ENCODE peak calls at places on chromosomes 2 and 18, in six cellular contexts. Z is aorta, F is mammary epithelial cell, N is stomach, V is pancreas, L is HAP-1. J is an unnamed sample. For H3K27me3, the result is how much of the 10 kb centered on the place peaks cover.

GRCh38 chr18:5466256-5466655 is 77.5 kb downstream of the EPB41L3 start:
- DNase-seq in Z (no peak), F (no peak), N (no peak), V (no peak), L (no peak), J (no peak)

GRCh38 chr2:128608911-128609880 is 290.5 kb upstream of the HS6ST1 start:
- DNase-seq in Z (peak), F (no peak), N (no peak), V (peak), L (no peak), J (no peak)

GRCh38 chr18:37107748-37108522 is 279.0 kb downstream of the KIAA1328 start:
- DNase-seq in Z (no peak), F (no peak), N (no peak), V (no peak), L (no peak), J (no peak)

GRCh38 chr2:23330214-23330613 is 54.8 kb upstream of the KLHL29 start:
- DNase-seq in Z (no peak), F (no peak), N (no peak), V (no peak), L (peak), J (peak)

GRCh38 chr2:173021939-173022371 is 53.7 kb upstream of the MAP3K20 start:
- DNase-seq in Z (no peak), F (peak), N (no peak), V (no peak), L (peak), J (peak)

GRCh38 chr2:38505779-38506178 is 96.9 kb downstream of the HNRNPLL start:
- DNase-seq in Z (peak), F (peak), N (no peak), V (no peak), L (no peak), J (peak)

GRCh38 chr2:37679072-37679695 is 7.7 kb upstream of the CDC42EP3 start:
- DNase-seq in Z (no peak), F (no peak), N (peak), V (no peak), L (no peak), J (no peak)

GRCh38 chr2:24021122-24021998 is 11.5 kb downstream of the MFSD2B start:
- DNase-seq in Z (no peak), F (peak), N (peak), V (peak), L (peak), J (peak)

GRCh38 chr2:68831688-68832087 is 39.5 kb downstream of the BMP10 start:
- DNase-seq in Z (no peak), F (no peak), N (no peak), V (no peak), L (no peak), J (no peak)

GRCh38 chr2:121173112-121173511 is 111.9 kb downstream of the TFCP2L1 start:
- DNase-seq in Z (no peak), F (peak), N (no peak), V (no peak), L (no peak), J (peak)

GRCh38 chr2:113818382-113818951 is 62.0 kb upstream of the SLC35F5 start:
- DNase-seq in Z (no peak), F (peak), N (peak), V (no peak), L (peak), J (peak)

GRCh38 chr2:88671786-88672427 is 19.6 kb upstream of the RPIA start:
- DNase-seq in Z (no peak), F (peak), N (no peak), V (no peak), L (peak), J (peak)

GRCh38 chr2:169512525-169512924 is 3.0 kb downstream of the KLHL41 start:
- DNase-seq in Z (no peak), F (no peak), N (no peak), V (no peak), L (no peak), J (peak)

GRCh38 chr2:218861645-218862318 is 2.2 kb downstream of the WNT6 start:
- DNase-seq in Z (peak), F (no peak), N (no peak), V (peak), L (no peak), J (no peak)

GRCh38 chr2:106197878-106198277 is 3.8 kb upstream of the UXS1 start:
- DNase-seq in Z (no peak), F (peak), N (no peak), V (no peak), L (no peak), J (peak)

GRCh38 chr2:160695402-160696060 is 201.9 kb upstream of the RBMS1 start:
- DNase-seq in Z (no peak), F (peak), N (no peak), V (no peak), L (no peak), J (peak)

GRCh38 chr2:38462121-38462634 is 85.1 kb upstream of the ATL2 start:
- DNase-seq in Z (no peak), F (peak), N (peak), V (no peak), L (no peak), J (peak)

GRCh38 chr2:181785677-181786344 is 105.5 kb upstream of the NEUROD1 start:
- DNase-seq in Z (no peak), F (peak), N (no peak), V (no peak), L (no peak), J (peak)

GRCh38 chr2:208179028-208179609 is 10.7 kb downstream of the C2orf80 start:
- DNase-seq in Z (no peak), F (no peak), N (no peak), V (no peak), L (no peak), J (no peak)

GRCh38 chr2:20524412-20525040 is 77.7 kb downstream of the RHOB start:
- DNase-seq in Z (no peak), F (no peak), N (no peak), V (no peak), L (no peak), J (no peak)

GRCh38 chr2:120405769-120406119 is 59.8 kb downstream of the INHBB start:
- DNase-seq in Z (no peak), F (no peak), N (no peak), V (no peak), L (no peak), J (no peak)

GRCh38 chr2:240465268-240465764 is 29.9 kb downstream of the GPC1 start:
- DNase-seq in Z (peak), F (no peak), N (peak), V (peak), L (peak), J (no peak)

GRCh38 chr2:120395221-120395620 is 49.3 kb downstream of the INHBB start:
- DNase-seq in Z (peak), F (no peak), N (peak), V (peak), L (no peak), J (no peak)

GRCh38 chr2:48525269-48525943 is 4.5 kb upstream of the STON1 start:
- DNase-seq in Z (no peak), F (no peak), N (no peak), V (no peak), L (no peak), J (no peak)

GRCh38 chr2:233449071-233449901 is 95.0 kb downstream of the DGKD start:
- DNase-seq in Z (peak), F (no peak), N (no peak), V (peak), L (peak), J (peak)

GRCh38 chr2:225032249-225032648 is 10.0 kb downstream of the DOCK10 start:
- DNase-seq in Z (no peak), F (no peak), N (no peak), V (no peak), L (no peak), J (no peak)

GRCh38 chr2:37459095-37459981 is 114.9 kb downstream of the QPCT start:
- DNase-seq in Z (no peak), F (peak), N (no peak), V (no peak), L (no peak), J (peak)

GRCh38 chr2:177165103-177165583 is 47.5 kb upstream of the HNRNPA3 start:
- DNase-seq in Z (no peak), F (peak), N (no peak), V (no peak), L (no peak), J (no peak)

GRCh38 chr2:2719781-2720180 is 388.7 kb upstream of the MYT1L start:
- DNase-seq in Z (no peak), F (no peak), N (no peak), V (no peak), L (no peak), J (no peak)

GRCh38 chr2:7169631-7170030 is 252.4 kb downstream of the RNF144A start:
- DNase-seq in Z (no peak), F (no peak), N (no peak), V (no peak), L (no peak), J (no peak)

GRCh38 chr2:174510583-174511189 is 23.9 kb upstream of the GPR155 start:
- DNase-seq in Z (no peak), F (peak), N (no peak), V (no peak), L (no peak), J (peak)

GRCh38 chr2:60629263-60629662 is 75.8 kb upstream of the BCL11A start:
- DNase-seq in Z (no peak), F (no peak), N (no peak), V (no peak), L (no peak), J (no peak)

GRCh38 chr2:187912956-187913355 is 358.7 kb upstream of the TFPI start:
- DNase-seq in Z (no peak), F (peak), N (no peak), V (no peak), L (no peak), J (peak)

GRCh38 chr2:231176061-231176460 is 22.4 kb upstream of the ARMC9 start:
- DNase-seq in Z (no peak), F (no peak), N (no peak), V (no peak), L (no peak), J (no peak)

GRCh38 chr2:26514045-26514444 is 36.1 kb upstream of the OTOF start:
- DNase-seq in Z (no peak), F (no peak), N (no peak), V (no peak), L (no peak), J (no peak)

GRCh38 chr2:26511466-26511865 is 33.5 kb upstream of the OTOF start:
- DNase-seq in Z (peak), F (no peak), N (no peak), V (no peak), L (no peak), J (no peak)

GRCh38 chr2:26509141-26509540 is 31.2 kb upstream of the OTOF start:
- DNase-seq in Z (peak), F (no peak), N (no peak), V (no peak), L (no peak), J (no peak)

GRCh38 chr2:26513261-26513660 is 35.3 kb upstream of the OTOF start:
- DNase-seq in Z (peak), F (no peak), N (no peak), V (no peak), L (no peak), J (no peak)

GRCh38 chr2:26510344-26510973 is 32.5 kb upstream of the OTOF start:
- DNase-seq in Z (peak), F (no peak), N (no peak), V (no peak), L (no peak), J (no peak)
- H3K27me3 ChIP-seq in Z (under half), F (under half), N (under half), V (under half), L (under half), J (under half)

DNA sequence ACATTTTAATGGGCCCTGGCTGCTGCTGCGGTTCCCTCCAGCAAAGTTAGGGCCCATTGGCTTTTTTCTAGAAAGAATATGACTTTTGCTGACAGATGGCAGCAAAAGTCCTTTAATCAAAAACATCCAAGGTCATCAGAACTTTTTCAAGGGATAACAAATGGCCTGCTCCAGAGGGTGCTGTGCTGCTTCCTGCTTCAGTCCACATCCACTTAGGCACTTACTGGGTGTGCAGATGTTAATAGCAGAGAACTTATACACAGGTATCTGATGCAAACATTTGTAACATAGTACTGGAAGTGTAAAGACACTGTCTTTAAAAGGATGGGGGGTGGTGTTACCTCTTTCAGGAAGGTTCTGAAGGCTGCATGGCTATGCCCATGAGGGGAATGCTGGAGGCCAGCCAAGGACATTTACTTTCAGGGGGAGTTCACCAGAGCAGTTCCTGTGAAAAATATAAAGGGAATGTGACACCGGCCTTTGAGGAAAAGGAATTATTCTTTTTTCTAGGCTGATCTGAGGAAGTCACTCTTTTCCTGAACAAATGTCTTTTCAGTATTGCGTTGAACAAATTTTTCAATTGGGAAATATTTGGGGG is 5.6 kb downstream of the HOXD8 start:
- DNase-seq in Z (no peak), F (no peak), N (no peak), V (no peak), L (peak), J (no peak)
- H3K27me3 ChIP-seq in Z (under half), F (half or more), N (under half), V (under half), L (under half), J (half or more)

GRCh38 chr18:22348521-22349316 is 69.0 kb downstream of the CTAGE1 start:
- DNase-seq in Z (peak), F (peak), N (peak), V (peak), L (peak), J (peak)

GRCh38 chr18:22346968-22347611 is 70.6 kb downstream of the CTAGE1 start:
- DNase-seq in Z (peak), F (no peak), N (peak), V (peak), L (peak), J (peak)

GRCh38 chr18:22346342-22346967 is 71.3 kb downstream of the CTAGE1 start:
- DNase-seq in Z (peak), F (peak), N (peak), V (no peak), L (no peak), J (peak)

GRCh38 chr18:22349317-22349898 is 68.3 kb downstream of the CTAGE1 start:
- DNase-seq in Z (no peak), F (no peak), N (no peak), V (no peak), L (no peak), J (no peak)

GRCh38 chr18:22347624-22348511 is 69.8 kb downstream of the CTAGE1 start:
- DNase-seq in Z (peak), F (no peak), N (no peak), V (no peak), L (no peak), J (peak)
- H3K27me3 ChIP-seq in Z (under half), F (under half), N (under half), V (under half), L (under half), J (under half)

DNA sequence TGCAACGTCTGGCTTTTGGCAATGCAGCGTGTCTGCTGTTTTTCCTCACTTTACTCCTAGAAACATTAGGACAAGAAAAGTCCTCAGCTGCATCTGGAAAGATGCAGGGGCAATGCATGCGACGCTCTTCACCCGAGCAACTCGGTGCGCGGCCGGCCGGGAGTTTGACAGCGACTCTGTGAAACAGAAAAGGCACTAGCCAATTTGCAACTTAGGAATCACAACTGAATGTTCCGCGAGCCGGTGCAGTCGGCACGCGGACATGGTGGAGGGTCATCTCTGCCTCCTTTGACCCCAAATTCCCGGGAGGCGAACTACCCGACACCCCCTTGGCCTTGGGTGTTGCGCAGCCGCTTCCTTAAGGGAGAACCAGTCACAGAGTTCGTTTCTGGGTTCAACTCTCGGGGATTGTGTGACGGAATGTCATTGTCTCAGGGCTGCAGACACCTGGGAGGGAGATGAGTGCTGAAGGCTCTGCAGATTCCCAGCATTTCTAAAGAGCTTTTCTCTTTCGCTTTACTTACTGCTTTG is 9.8 kb downstream of the NR4A2 start:
- DNase-seq in Z (no peak), F (no peak), N (no peak), V (no peak), L (no peak), J (no peak)
- H3K27me3 ChIP-seq in Z (under half), F (under half), N (under half), V (under half), L (under half), J (under half)

J was measured in bronchial epithelial cell.